ENCODE peak calls at places on chromosomes 6 and 20, in seven cellular contexts. J is AG04450; H is activated naive CD4-positive, alpha-beta T cell treated with anti-CD3 and anti-CD28 coated beads, Interleukin-2, amount 10 ng/mL, durations not matched to agents 7 days and 5 days; C is effector CD8-positive, alpha-beta T cell; P is neural crest cell; W is NCI-H1105; O is astrocyte of the spinal cord. Y is an unnamed sample.
A peak's percentile ranks its signal among the peaks of the same experiment; 100 is the strongest.

GRCh38 chr6:136089885-136090284 is 160.2 kb downstream of the MTFR2 start:
- DNase-seq in J (no peak), H (no peak), C (no peak), P (no peak), W (no peak), O (no peak), Y (no peak)

GRCh38 chr6:27237089-27237723 is 10.3 kb upstream of the PRSS16 start:
- DNase-seq in J (no peak), H (peak; percentile 28), C (no peak), P (no peak), W (no peak), O (peak; percentile 35), Y (peak; percentile 37)

GRCh38 chr20:24877652-24878051 is 71.4 kb upstream of the CST7 start:
- DNase-seq in J (no peak), H (no peak), C (no peak), P (no peak), W (no peak), O (no peak), Y (no peak)

GRCh38 chr6:33028220-33028849 is 18.9 kb upstream of the HLA-DOA start:
- DNase-seq in J (no peak), H (no peak), C (no peak), P (no peak), W (no peak), O (no peak), Y (no peak)

GRCh38 chr6:36874016-36874442 is 574 bp downstream of the PPIL1 start:
- DNase-seq in J (no peak), H (no peak), C (no peak), P (no peak), W (no peak), O (no peak), Y (no peak)

GRCh38 chr6:157535354-157536217 is 154.6 kb downstream of the ZDHHC14 start:
- DNase-seq in J (no peak), H (no peak), C (no peak), P (no peak), W (no peak), O (peak; percentile 83), Y (peak; percentile 26)

GRCh38 chr20:43917380-43917779 is 2.7 kb downstream of the TOX2 start:
- DNase-seq in J (no peak), H (no peak), C (no peak), P (no peak), W (peak; percentile 33), O (no peak), Y (no peak)

GRCh38 chr20:17969884-17970409 is 1.1 kb downstream of the MGME1 start:
- DNase-seq in J (no peak), H (peak; percentile 51), C (no peak), P (no peak), W (no peak), O (peak; percentile 71), Y (peak; percentile 27)

Y was measured in CD4-positive, alpha-beta memory T cell.